ENCODE peak calls at places on chromosomes 4 and X, in nine cellular contexts. One of them, this sample, is unnamed.

GRCh38 chr4:80990851-80991250 is 39.7 kb upstream of the BMP3 start:
- DNase-seq in ureter: no peak
- DNase-seq in activated T-helper 1 cell treated with anti-CD3 and anti-CD28 coated beads, Interleukin-2, amount 50 U/mL, for 16 hours: no peak
- DNase-seq in GM12864: no peak
- DNase-seq in activated T-cell treated with anti-CD3 and anti-CD28 coated beads, Interleukin-2, amount 50 U/mL, for 72 hours: no peak
- DNase-seq in left cardiac atrium: no peak
- DNase-seq in stimulated activated CD8-positive, alpha-beta memory T cell treated with anti-CD3 and anti-CD28 coated beads, Interleukin-7, amount 100 ng/mL, for 24 hours: no peak
- DNase-seq in GM13977: no peak
- DNase-seq in AG08395: no peak
- DNase-seq in this sample: no peak

GRCh38 chr4:150224896-150225591 is 146.8 kb downstream of the DCLK2 start:
- DNase-seq in activated T-cell treated with anti-CD3 and anti-CD28 coated beads, Interleukin-2, amount 50 U/mL, for 72 hours: no peak
- DNase-seq in stimulated activated CD8-positive, alpha-beta memory T cell treated with anti-CD3 and anti-CD28 coated beads, Interleukin-7, amount 100 ng/mL, for 24 hours: no peak
- DNase-seq in GM13977: no peak
- DNase-seq in activated T-helper 1 cell treated with anti-CD3 and anti-CD28 coated beads, Interleukin-2, amount 50 U/mL, for 16 hours: no peak
- DNase-seq in AG08395: peak; percentile 72
- DNase-seq in left cardiac atrium: no peak
- DNase-seq in GM12864: no peak
- DNase-seq in ureter: no peak
- DNase-seq in this sample: no peak

GRCh38 chr4:143762511-143762910 is 62.0 kb upstream of the FREM3 start:
- DNase-seq in GM13977: no peak
- DNase-seq in GM12864: no peak
- DNase-seq in AG08395: no peak
- DNase-seq in stimulated activated CD8-positive, alpha-beta memory T cell treated with anti-CD3 and anti-CD28 coated beads, Interleukin-7, amount 100 ng/mL, for 24 hours: no peak
- DNase-seq in activated T-helper 1 cell treated with anti-CD3 and anti-CD28 coated beads, Interleukin-2, amount 50 U/mL, for 16 hours: no peak
- DNase-seq in activated T-cell treated with anti-CD3 and anti-CD28 coated beads, Interleukin-2, amount 50 U/mL, for 72 hours: no peak
- DNase-seq in left cardiac atrium: no peak
- DNase-seq in ureter: no peak
- DNase-seq in this sample: no peak

GRCh38 chr4:155889036-155889793 is 14.3 kb upstream of the TDO2 start:
- DNase-seq in AG08395: peak; percentile 78
- DNase-seq in stimulated activated CD8-positive, alpha-beta memory T cell treated with anti-CD3 and anti-CD28 coated beads, Interleukin-7, amount 100 ng/mL, for 24 hours: no peak
- DNase-seq in GM12864: no peak
- DNase-seq in activated T-cell treated with anti-CD3 and anti-CD28 coated beads, Interleukin-2, amount 50 U/mL, for 72 hours: no peak
- DNase-seq in GM13977: no peak
- DNase-seq in left cardiac atrium: no peak
- DNase-seq in ureter: no peak
- DNase-seq in activated T-helper 1 cell treated with anti-CD3 and anti-CD28 coated beads, Interleukin-2, amount 50 U/mL, for 16 hours: no peak
- DNase-seq in this sample: no peak

GRCh38 chr4:17448689-17449088 is 63.2 kb downstream of the QDPR start:
- DNase-seq in left cardiac atrium: no peak
- DNase-seq in ureter: no peak
- DNase-seq in AG08395: peak; percentile 47
- DNase-seq in GM12864: no peak
- DNase-seq in activated T-helper 1 cell treated with anti-CD3 and anti-CD28 coated beads, Interleukin-2, amount 50 U/mL, for 16 hours: no peak
- DNase-seq in activated T-cell treated with anti-CD3 and anti-CD28 coated beads, Interleukin-2, amount 50 U/mL, for 72 hours: no peak
- DNase-seq in stimulated activated CD8-positive, alpha-beta memory T cell treated with anti-CD3 and anti-CD28 coated beads, Interleukin-7, amount 100 ng/mL, for 24 hours: no peak
- DNase-seq in GM13977: no peak
- DNase-seq in this sample: no peak

GRCh38 chr4:142567199-142567598 is 278.9 kb downstream of the INPP4B start:
- DNase-seq in stimulated activated CD8-positive, alpha-beta memory T cell treated with anti-CD3 and anti-CD28 coated beads, Interleukin-7, amount 100 ng/mL, for 24 hours: no peak
- DNase-seq in GM12864: no peak
- DNase-seq in ureter: no peak
- DNase-seq in GM13977: no peak
- DNase-seq in activated T-helper 1 cell treated with anti-CD3 and anti-CD28 coated beads, Interleukin-2, amount 50 U/mL, for 16 hours: peak; percentile 15
- DNase-seq in left cardiac atrium: no peak
- DNase-seq in activated T-cell treated with anti-CD3 and anti-CD28 coated beads, Interleukin-2, amount 50 U/mL, for 72 hours: peak; percentile 67
- DNase-seq in AG08395: no peak
- DNase-seq in this sample: no peak

GRCh38 chr4:8030121-8030781 is 90.6 kb upstream of the AFAP1 start:
- DNase-seq in activated T-cell treated with anti-CD3 and anti-CD28 coated beads, Interleukin-2, amount 50 U/mL, for 72 hours: no peak
- DNase-seq in ureter: no peak
- DNase-seq in activated T-helper 1 cell treated with anti-CD3 and anti-CD28 coated beads, Interleukin-2, amount 50 U/mL, for 16 hours: no peak
- DNase-seq in GM13977: no peak
- DNase-seq in left cardiac atrium: no peak
- DNase-seq in stimulated activated CD8-positive, alpha-beta memory T cell treated with anti-CD3 and anti-CD28 coated beads, Interleukin-7, amount 100 ng/mL, for 24 hours: no peak
- DNase-seq in GM12864: no peak
- DNase-seq in AG08395: no peak
- DNase-seq in this sample: no peak

GRCh38 chr4:16496501-16496900 is 270.2 kb upstream of the TAPT1 start:
- DNase-seq in GM13977: no peak
- DNase-seq in GM12864: no peak
- DNase-seq in ureter: no peak
- DNase-seq in activated T-helper 1 cell treated with anti-CD3 and anti-CD28 coated beads, Interleukin-2, amount 50 U/mL, for 16 hours: no peak
- DNase-seq in stimulated activated CD8-positive, alpha-beta memory T cell treated with anti-CD3 and anti-CD28 coated beads, Interleukin-7, amount 100 ng/mL, for 24 hours: no peak
- DNase-seq in activated T-cell treated with anti-CD3 and anti-CD28 coated beads, Interleukin-2, amount 50 U/mL, for 72 hours: no peak
- DNase-seq in left cardiac atrium: no peak
- DNase-seq in AG08395: peak; percentile 83
- DNase-seq in this sample: no peak

GRCh38 chrX:53048169-53049126 is at the start of gene GPR173:
- DNase-seq in AG08395: peak; percentile 70
- DNase-seq in stimulated activated CD8-positive, alpha-beta memory T cell treated with anti-CD3 and anti-CD28 coated beads, Interleukin-7, amount 100 ng/mL, for 24 hours: no peak
- DNase-seq in activated T-cell treated with anti-CD3 and anti-CD28 coated beads, Interleukin-2, amount 50 U/mL, for 72 hours: no peak
- DNase-seq in ureter: peak; percentile 54
- DNase-seq in GM12864: no peak
- DNase-seq in GM13977: no peak
- DNase-seq in left cardiac atrium: peak; percentile 57
- DNase-seq in activated T-helper 1 cell treated with anti-CD3 and anti-CD28 coated beads, Interleukin-2, amount 50 U/mL, for 16 hours: no peak
- DNase-seq in this sample: no peak